ENCODE peak calls at places on chromosome 1, in six cellular contexts. F, A, G, Q, Y and C are unnamed samples.

GRCh38 chr1:167425482-167425881 is 92.8 kb downstream of the CD247 start:
- DNase-seq in F (no peak), A (no peak), G (peak), Q (no peak), Y (no peak), C (no peak)

GRCh38 chr1:180953291-180953747 is 40.6 kb downstream of the KIAA1614 start:
- DNase-seq in F (no peak), A (no peak), G (no peak), Q (no peak), Y (peak), C (no peak)

GRCh38 chr1:229204863-229205777 is 65.8 kb upstream of the RAB4A start:
- DNase-seq in F (no peak), A (peak), G (no peak), Q (no peak), Y (peak), C (no peak)

GRCh38 chr1:86788300-86789206 is 84.2 kb downstream of the SH3GLB1 start:
- DNase-seq in F (no peak), A (peak), G (no peak), Q (no peak), Y (peak), C (no peak)

GRCh38 chr1:171206956-171207355 is 21.9 kb downstream of the FMO2 start:
- DNase-seq in F (no peak), A (no peak), G (no peak), Q (no peak), Y (no peak), C (no peak)

GRCh38 chr1:97870574-97870973 is 50.3 kb downstream of the DPYD start:
- DNase-seq in F (peak), A (no peak), G (no peak), Q (no peak), Y (no peak), C (no peak)

GRCh38 chr1:41650176-41650519 is 165.7 kb upstream of the EDN2 start:
- DNase-seq in F (no peak), A (no peak), G (no peak), Q (no peak), Y (peak), C (no peak)

GRCh38 chr1:152855661-152856060 is 4.1 kb upstream of the LCE7A start:
- DNase-seq in F (no peak), A (no peak), G (no peak), Q (no peak), Y (no peak), C (no peak)

GRCh38 chr1:61050541-61051454 is 31.6 kb upstream of the NFIA start:
- DNase-seq in F (peak), A (no peak), G (peak), Q (no peak), Y (no peak), C (peak)

GRCh38 chr1:9399510-9400424 is 107.1 kb downstream of the SPSB1 start:
- DNase-seq in F (no peak), A (peak), G (no peak), Q (no peak), Y (no peak), C (no peak)

GRCh38 chr1:25700124-25700523 is 83.5 kb downstream of the MAN1C1 start:
- DNase-seq in F (no peak), A (peak), G (no peak), Q (no peak), Y (no peak), C (no peak)

GRCh38 chr1:200556005-200556404 is 64.5 kb downstream of the KIF14 start:
- DNase-seq in F (no peak), A (peak), G (no peak), Q (no peak), Y (no peak), C (peak)

GRCh38 chr1:150836129-150836773 is 28.2 kb upstream of the CTSK start:
- DNase-seq in F (no peak), A (peak), G (no peak), Q (no peak), Y (no peak), C (no peak)

GRCh38 chr1:167618366-167618765 is 11.7 kb upstream of the RCSD1 start:
- DNase-seq in F (no peak), A (no peak), G (no peak), Q (no peak), Y (no peak), C (no peak)

GRCh38 chr1:25820247-25821111 is 725 bp downstream of the MTFR1L start:
- DNase-seq in F (no peak), A (peak), G (peak), Q (no peak), Y (peak), C (peak)

GRCh38 chr1:175172503-175172902 is 20.1 kb downstream of the KIAA0040 start:
- DNase-seq in F (no peak), A (no peak), G (no peak), Q (no peak), Y (no peak), C (no peak)

GRCh38 chr1:229192031-229192430 is 78.9 kb upstream of the RAB4A start:
- DNase-seq in F (no peak), A (peak), G (no peak), Q (no peak), Y (peak), C (no peak)

GRCh38 chr1:63969461-63969893 is 195.7 kb downstream of the ROR1 start:
- DNase-seq in F (no peak), A (peak), G (no peak), Q (no peak), Y (peak), C (no peak)

GRCh38 chr1:54564312-54565112 is 16.5 kb downstream of the ACOT11 start:
- DNase-seq in F (no peak), A (no peak), G (peak), Q (no peak), Y (peak), C (peak)

GRCh38 chr1:28045777-28046176 is 42.6 kb downstream of the EYA3 start:
- DNase-seq in F (no peak), A (no peak), G (no peak), Q (no peak), Y (no peak), C (no peak)

GRCh38 chr1:209805341-209805781 is 581 bp downstream of the IRF6 start:
- DNase-seq in F (no peak), A (no peak), G (peak), Q (no peak), Y (peak), C (peak)

GRCh38 chr1:42312576-42313212 is 22.3 kb downstream of the FOXJ3 start:
- DNase-seq in F (no peak), A (no peak), G (no peak), Q (no peak), Y (peak), C (no peak)

GRCh38 chr1:222126052-222126451 is 384.2 kb upstream of the DUSP10 start:
- DNase-seq in F (no peak), A (no peak), G (no peak), Q (no peak), Y (no peak), C (no peak)

GRCh38 chr1:234154320-234155251 is 218.7 kb upstream of the COA6 start:
- DNase-seq in F (peak), A (peak), G (peak), Q (peak), Y (peak), C (peak)

DNA sequence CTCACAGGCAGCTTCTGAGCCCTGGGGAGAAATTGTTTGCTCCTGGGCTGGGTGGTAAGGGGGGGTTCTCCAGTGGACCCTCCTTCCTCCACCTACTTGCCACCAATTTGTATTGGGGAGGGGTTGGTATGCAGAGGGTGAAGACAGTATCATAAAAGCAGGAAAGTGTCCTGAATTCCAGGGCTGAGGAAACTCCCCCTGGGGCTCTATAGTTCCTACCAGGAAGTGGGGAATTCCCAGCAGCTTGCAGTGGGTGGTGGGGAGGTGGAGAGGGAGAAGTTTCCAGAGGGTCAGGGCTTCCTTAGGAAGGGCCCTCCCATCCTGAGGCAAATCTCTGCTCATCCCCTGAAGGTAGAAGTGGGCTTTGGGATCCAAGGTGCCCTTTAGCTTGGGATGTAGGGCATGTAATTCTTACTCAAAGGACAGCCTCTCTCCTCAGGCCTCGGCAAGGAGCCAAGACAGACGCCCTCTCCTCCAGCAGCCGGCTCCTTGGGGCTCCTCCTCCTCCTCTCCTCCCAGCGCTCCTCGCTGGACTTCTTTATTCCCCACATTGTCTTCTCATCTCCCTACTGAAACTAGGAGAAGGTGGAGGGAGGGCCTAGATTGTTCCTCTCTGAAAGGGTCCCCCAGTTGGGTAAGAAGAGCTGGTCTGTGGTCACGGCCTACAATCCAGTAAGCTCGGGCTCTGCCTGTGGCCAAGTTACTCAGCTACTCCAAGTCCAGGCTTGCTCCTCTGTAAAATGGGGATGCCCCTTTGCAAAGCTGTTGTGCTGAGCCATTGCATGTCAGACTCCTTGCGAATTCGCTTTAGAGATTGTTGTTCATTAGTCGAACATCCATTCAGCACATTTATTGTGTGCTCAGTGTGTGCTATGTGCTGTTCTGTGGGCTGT is 17.9 kb upstream of the CSF1 start:
- DNase-seq in F (no peak), A (peak), G (no peak), Q (no peak), Y (no peak), C (peak)
- H4K8ac ChIP-seq in F (no peak), A (peak), G (no peak), Q (no peak), Y (no peak), C (no peak)

DNA sequence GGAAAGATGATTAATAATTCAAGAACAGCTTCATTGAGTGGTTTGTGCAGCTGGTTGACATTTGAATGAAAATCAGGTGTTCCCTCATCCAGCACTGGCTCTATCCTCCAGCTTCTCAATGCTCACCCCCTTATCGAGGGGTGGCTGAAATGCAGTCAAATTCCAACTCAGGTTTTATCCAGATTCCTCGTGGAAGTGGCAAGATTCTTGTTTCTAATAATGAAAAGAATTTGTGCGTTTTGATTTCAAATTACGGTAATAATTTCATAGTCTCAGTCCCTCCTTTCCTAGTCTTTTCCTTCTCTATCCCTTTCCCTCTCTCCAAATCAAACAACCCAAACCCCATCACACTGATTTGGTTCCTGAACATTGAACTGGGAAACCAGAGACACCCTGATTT is 3.1 kb downstream of the CNIH3 start:
- DNase-seq in F (no peak), A (no peak), G (no peak), Q (no peak), Y (no peak), C (no peak)
- H2BK5ac ChIP-seq in F (no peak), A (no peak), G (no peak), Q (no peak), Y (no peak), C (no peak)

GRCh38 chr1:12480748-12481362 is 137.2 kb downstream of the DHRS3 start:
- DNase-seq in F (no peak), A (peak), G (no peak), Q (no peak), Y (peak), C (peak)

GRCh38 chr1:12480031-12480430 is 138.0 kb downstream of the DHRS3 start:
- DNase-seq in F (no peak), A (no peak), G (no peak), Q (no peak), Y (no peak), C (no peak)

GRCh38 chr1:12481928-12482327 is 136.1 kb downstream of the DHRS3 start:
- DNase-seq in F (no peak), A (no peak), G (no peak), Q (no peak), Y (no peak), C (no peak)

GRCh38 chr1:12485231-12486172 is 132.5 kb downstream of the DHRS3 start:
- DNase-seq in F (no peak), A (peak), G (no peak), Q (no peak), Y (peak), C (no peak)

GRCh38 chr1:12482999-12483398 is 135.0 kb downstream of the DHRS3 start:
- DNase-seq in F (no peak), A (no peak), G (no peak), Q (no peak), Y (no peak), C (no peak)
- H3K27ac ChIP-seq in F (no peak), A (no peak), G (no peak), Q (no peak), Y (no peak), C (no peak)

GRCh38 chr1:3352084-3352951 is 102.1 kb upstream of the ARHGEF16 start:
- DNase-seq in F (peak), A (peak), G (peak), Q (no peak), Y (no peak), C (peak)
- H4K8ac ChIP-seq in F (peak), A (no peak), G (no peak), Q (peak), Y (no peak), C (no peak)

GRCh38 chr1:94093351-94093750 is 27.6 kb downstream of the ABCA4 start:
- DNase-seq in F (no peak), A (no peak), G (no peak), Q (no peak), Y (no peak), C (no peak)

GRCh38 chr1:94093996-94094395 is 27.0 kb downstream of the ABCA4 start:
- DNase-seq in F (no peak), A (peak), G (no peak), Q (no peak), Y (no peak), C (no peak)

GRCh38 chr1:94095744-94096469 is 25.0 kb downstream of the ABCA4 start:
- DNase-seq in F (no peak), A (peak), G (no peak), Q (no peak), Y (no peak), C (no peak)

GRCh38 chr1:94095112-94095637 is 25.8 kb downstream of the ABCA4 start:
- DNase-seq in F (no peak), A (peak), G (no peak), Q (no peak), Y (no peak), C (no peak)

DNA sequence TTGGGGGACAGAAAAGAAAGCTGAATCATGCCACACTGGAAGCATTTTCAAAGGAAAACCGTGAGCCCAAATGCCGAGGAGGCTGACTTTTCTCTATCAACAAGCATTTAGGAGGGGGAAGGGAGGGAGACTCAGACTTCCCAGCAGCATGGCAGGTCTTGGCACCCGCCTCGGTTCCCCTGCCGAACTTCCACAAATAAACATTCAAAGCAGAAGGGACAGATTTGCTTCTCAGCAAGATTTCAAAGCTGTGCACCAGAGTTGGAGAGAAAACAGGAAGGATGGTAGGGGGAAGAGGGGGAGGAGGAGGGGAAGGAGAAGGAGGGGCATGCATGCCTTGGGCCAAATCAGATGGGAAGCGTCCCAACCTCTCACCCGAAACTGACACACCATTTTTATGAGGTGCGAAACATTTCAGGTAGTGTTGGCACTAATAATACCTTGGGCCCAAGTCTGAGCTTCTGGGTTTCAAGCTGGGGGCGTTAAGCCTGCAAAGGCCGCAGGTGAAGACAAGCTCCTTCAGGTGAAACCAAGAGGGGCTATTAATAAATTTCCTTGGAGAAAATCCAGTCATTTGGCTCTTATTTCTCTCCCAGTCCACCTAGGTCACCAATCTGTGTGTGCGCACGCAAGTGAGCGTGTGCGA is 26.4 kb downstream of the ABCA4 start:
- DNase-seq in F (no peak), A (peak), G (no peak), Q (no peak), Y (no peak), C (peak)
- H2BK5ac ChIP-seq in F (no peak), A (peak), G (no peak), Q (peak), Y (peak), C (peak)

GRCh38 chr1:201676651-201677050 is 137.7 kb downstream of the NAV1 start:
- DNase-seq in F (no peak), A (no peak), G (no peak), Q (no peak), Y (no peak), C (no peak)
- H3K27ac ChIP-seq in F (peak), A (peak), G (no peak), Q (peak), Y (no peak), C (no peak)